ENCODE peak calls at places on chromosomes 3 and 15, in eight cellular contexts. V is IMR-90, L is HCT116, E is GM23248, F is PC-9, W is fibroblast of lung, T is H1, U is PC-3. O is an unnamed sample.

GRCh38 chr3:172622916-172623700 is 87.8 kb downstream of the NCEH1 start:
- DNase-seq in L (no peak), V (peak; percentile 71), W (peak; percentile 77), F (peak; percentile 87), E (peak; percentile 67), T (no peak), U (peak; percentile 78), O (peak; percentile 66)

GRCh38 chr3:58266577-58266976 is 29.0 kb downstream of the ABHD6 start:
- DNase-seq in L (no peak), V (no peak), W (no peak), E (no peak), F (no peak), U (no peak), T (no peak), O (no peak)

GRCh38 chr3:46094506-46094905 is 67.2 kb upstream of the XCR1 start:
- DNase-seq in F (no peak), L (no peak), T (no peak), E (no peak), U (no peak), W (no peak), V (no peak), O (no peak)

GRCh38 chr15:96093063-96093462 is 237.4 kb upstream of the NR2F2 start:
- DNase-seq in V (peak; percentile 40), L (no peak), T (no peak), E (peak; percentile 11), W (peak; percentile 35), U (peak; percentile 6), F (no peak), O (no peak)

GRCh38 chr3:107928084-107928445 is 162.8 kb downstream of the CD47 start:
- DNase-seq in U (peak; percentile 59), F (no peak), V (peak; percentile 49), L (no peak), E (peak; percentile 72), T (no peak), W (peak; percentile 46), O (peak; percentile 45)

GRCh38 chr15:73809728-73810501 is 56.8 kb upstream of the INSYN1 start:
- DNase-seq in W (peak; percentile 14), E (peak; percentile 58), F (no peak), V (no peak), U (peak; percentile 50), L (no peak), T (no peak), O (peak; percentile 25)

GRCh38 chr3:173750591-173750990 is 353.0 kb downstream of the NLGN1 start:
- DNase-seq in V (no peak), U (no peak), E (no peak), L (no peak), W (no peak), F (no peak), T (no peak), O (no peak)

GRCh38 chr15:34147371-34148140 is 45.7 kb downstream of the PGBD4 start:
- DNase-seq in V (peak; percentile 24), F (peak; percentile 43), U (peak; percentile 78), W (peak; percentile 71), T (no peak), E (peak; percentile 17), L (no peak), O (peak; percentile 56)

GRCh38 chr3:8482263-8482662 is 19.4 kb upstream of the LMCD1 start:
- DNase-seq in E (peak; percentile 12), W (peak; percentile 47), V (no peak), T (no peak), F (no peak), L (no peak), U (no peak), O (no peak)

GRCh38 chr3:45054196-45054857 is 28.2 kb downstream of the CLEC3B start:
- DNase-seq in E (peak; percentile 89), U (peak; percentile 56), T (no peak), L (no peak), F (peak; percentile 69), W (peak; percentile 84), V (peak; percentile 85), O (no peak)

GRCh38 chr3:100335137-100335833 is 728 bp downstream of the NIT2 start:
- DNase-seq in V (no peak), W (no peak), E (peak; percentile 65), F (no peak), L (no peak), U (peak; percentile 37), T (no peak), O (peak; percentile 23)

GRCh38 chr3:112437146-112438022 is 61.9 kb downstream of the BTLA start:
- DNase-seq in U (peak; percentile 75), T (no peak), E (peak; percentile 52), W (peak; percentile 29), L (peak; percentile 19), V (peak; percentile 58), F (no peak), O (peak; percentile 52)

GRCh38 chr15:25701716-25702465 is 161.2 kb downstream of the ATP10A start:
- DNase-seq in E (peak; percentile 42), V (peak; percentile 15), T (no peak), F (no peak), W (peak; percentile 53), L (no peak), U (no peak), O (no peak)

GRCh38 chr3:127691494-127691893 is 18.7 kb downstream of the ABTB1 start:
- DNase-seq in W (peak; percentile 6), E (no peak), U (no peak), V (no peak), F (no peak), L (no peak), T (no peak), O (no peak)

GRCh38 chr3:127693336-127693843 is 20.6 kb downstream of the ABTB1 start:
- DNase-seq in U (no peak), V (no peak), F (no peak), E (no peak), T (no peak), W (no peak), L (no peak), O (no peak)

GRCh38 chr3:127691974-127692373 is 19.2 kb downstream of the ABTB1 start:
- DNase-seq in U (no peak), V (no peak), F (no peak), T (no peak), W (no peak), E (no peak), L (no peak), O (no peak)

GRCh38 chr3:127690823-127691452 is 18.2 kb downstream of the ABTB1 start:
- DNase-seq in E (peak; percentile 80), U (peak; percentile 66), T (peak; percentile 62), W (peak; percentile 68), F (peak; percentile 41), V (peak; percentile 70), L (peak; percentile 43), O (peak; percentile 66)

GRCh38 chr3:127692501-127693335 is 20.0 kb downstream of the ABTB1 start:
- DNase-seq in V (no peak), L (no peak), U (no peak), T (no peak), E (no peak), W (no peak), F (no peak), O (no peak)
- H3K4me1 ChIP-seq in V (peaks cover 37% of the 10 kb centered on the region), L (peaks cover 15% of the 10 kb centered on the region), U (peaks cover 29% of the 10 kb centered on the region), T (no peaks in the 10 kb centered on the region), E (peaks cover 46% of the 10 kb centered on the region), W (peaks cover 39% of the 10 kb centered on the region), F (peaks cover 23% of the 10 kb centered on the region), O (peaks cover 32% of the 10 kb centered on the region)

GRCh38 chr15:68429691-68430470 is 2.1 kb downstream of the ITGA11 start:
- DNase-seq in L (no peak), W (peak; percentile 60), U (no peak), T (no peak), E (peak; percentile 58), V (no peak), F (no peak), O (no peak)
- H4K20me1 ChIP-seq in L (no peaks in the 10 kb centered on the region), W (no peaks in the 10 kb centered on the region), U (no peaks in the 10 kb centered on the region), T (peaks cover 3% of the 10 kb centered on the region), E (no peaks in the 10 kb centered on the region), V (peaks cover 27% of the 10 kb centered on the region), F (no peaks in the 10 kb centered on the region), O (no peaks in the 10 kb centered on the region)

GRCh38 chr15:59896652-59897051 is 107.5 kb upstream of the FOXB1 start:
- DNase-seq in U (no peak), E (no peak), L (no peak), V (no peak), F (no peak), W (no peak), T (no peak), O (no peak)

GRCh38 chr15:59887211-59887610 is 116.9 kb upstream of the FOXB1 start:
- DNase-seq in E (no peak), U (no peak), F (peak; percentile 80), T (no peak), W (no peak), V (no peak), L (no peak), O (no peak)

GRCh38 chr15:59894835-59895234 is 109.3 kb upstream of the FOXB1 start:
- DNase-seq in U (no peak), V (no peak), E (no peak), F (peak; percentile 37), L (no peak), T (no peak), W (no peak), O (peak; percentile 36)

DNA sequence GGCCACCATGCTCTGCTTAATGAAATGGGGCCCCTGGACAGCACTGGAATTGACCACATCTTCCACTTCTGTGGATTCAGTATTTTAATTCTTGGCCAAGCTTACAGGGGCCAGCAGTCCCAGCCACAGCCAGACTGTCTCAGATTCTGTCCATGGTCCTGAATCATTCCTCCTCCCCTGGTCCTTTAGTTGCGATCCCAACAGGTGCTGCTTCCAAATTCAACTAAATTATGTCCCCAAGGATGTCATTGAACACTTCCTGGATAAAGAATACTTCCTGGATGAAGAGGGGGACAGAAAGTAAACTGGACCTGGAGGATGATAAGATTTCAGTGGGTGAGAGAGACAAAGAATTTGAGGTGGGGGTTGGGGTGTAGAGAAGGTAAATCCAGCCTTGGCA is 111.1 kb upstream of the FOXB1 start:
- DNase-seq in W (peak; percentile 23), T (no peak), L (no peak), E (peak; percentile 30), U (peak; percentile 16), F (no peak), V (peak; percentile 6), O (peak; percentile 26)
- H3K4me1 ChIP-seq in W (no peaks in the 10 kb centered on the region), T (no peaks in the 10 kb centered on the region), L (no peaks in the 10 kb centered on the region), E (no peaks in the 10 kb centered on the region), U (no peaks in the 10 kb centered on the region), F (no peaks in the 10 kb centered on the region), V (no peaks in the 10 kb centered on the region), O (peaks cover 3% of the 10 kb centered on the region)

GRCh38 chr15:89327113-89327512 is 7.5 kb downstream of the POLG start:
- DNase-seq in T (no peak), W (no peak), F (no peak), U (no peak), L (no peak), V (no peak), E (no peak), O (no peak)
- H4K20me1 ChIP-seq in T (peaks cover 39% of the 10 kb centered on the region), W (no peaks in the 10 kb centered on the region), F (peaks cover 42% of the 10 kb centered on the region), U (peaks cover 36% of the 10 kb centered on the region), L (peaks cover 8% of the 10 kb centered on the region), V (peaks cover 55% of the 10 kb centered on the region), E (peaks cover 15% of the 10 kb centered on the region), O (peaks cover 10% of the 10 kb centered on the region)

GRCh38 chr3:141499965-141500364 is 13.1 kb downstream of the RASA2 start:
- DNase-seq in W (no peak), U (no peak), T (no peak), L (no peak), F (no peak), V (no peak), E (no peak), O (no peak)
- H3K4me1 ChIP-seq in W (no peaks in the 10 kb centered on the region), U (no peaks in the 10 kb centered on the region), T (no peaks in the 10 kb centered on the region), L (no peaks in the 10 kb centered on the region), F (no peaks in the 10 kb centered on the region), V (peaks cover 7% of the 10 kb centered on the region), E (peaks cover 21% of the 10 kb centered on the region), O (no peaks in the 10 kb centered on the region)

O was measured in mammary epithelial cell.